ENCODE peak calls at places on chromosome 14, in five cellular contexts. One of them, this sample, is unnamed.

GRCh38 chr14:74841230-74842207 is 34.4 kb downstream of the PROX2 start:
- DNase-seq in gastrocnemius medialis: no peak
- DNase-seq in brain microvascular endothelial cell: no peak
- DNase-seq in ascending aorta: no peak
- DNase-seq in IMR-90: no peak
- DNase-seq in this sample: no peak

GRCh38 chr14:83473416-83473815 is 1939.8 kb upstream of the SEL1L start:
- DNase-seq in ascending aorta: no peak
- DNase-seq in brain microvascular endothelial cell: no peak
- DNase-seq in gastrocnemius medialis: no peak
- DNase-seq in IMR-90: peak; percentile 36
- DNase-seq in this sample: no peak

GRCh38 chr14:105092124-105092911 is 27.1 kb upstream of the GPR132 start:
- DNase-seq in brain microvascular endothelial cell: no peak
- DNase-seq in ascending aorta: no peak
- DNase-seq in gastrocnemius medialis: no peak
- DNase-seq in IMR-90: no peak
- DNase-seq in this sample: no peak

GRCh38 chr14:103539056-103539825 is 10.2 kb downstream of the TRMT61A start:
- DNase-seq in brain microvascular endothelial cell: no peak
- DNase-seq in ascending aorta: no peak
- DNase-seq in gastrocnemius medialis: no peak
- DNase-seq in IMR-90: no peak
- DNase-seq in this sample: no peak

GRCh38 chr14:52265248-52265647 is 2.2 kb upstream of the PTGDR start:
- DNase-seq in IMR-90: no peak
- DNase-seq in gastrocnemius medialis: no peak
- DNase-seq in ascending aorta: no peak
- DNase-seq in brain microvascular endothelial cell: no peak
- DNase-seq in this sample: no peak

GRCh38 chr14:61277232-61277631 is 3.9 kb downstream of the TMEM30B start:
- DNase-seq in brain microvascular endothelial cell: no peak
- DNase-seq in gastrocnemius medialis: no peak
- DNase-seq in ascending aorta: no peak
- DNase-seq in IMR-90: no peak
- DNase-seq in this sample: no peak

GRCh38 chr14:84445486-84445885 is 1084.5 kb upstream of the FLRT2 start:
- DNase-seq in ascending aorta: no peak
- DNase-seq in gastrocnemius medialis: no peak
- DNase-seq in brain microvascular endothelial cell: no peak
- DNase-seq in IMR-90: no peak
- DNase-seq in this sample: no peak

GRCh38 chr14:77641534-77642341 is 25.3 kb upstream of the SPTLC2 start:
- DNase-seq in gastrocnemius medialis: peak; percentile 38
- DNase-seq in ascending aorta: no peak
- DNase-seq in brain microvascular endothelial cell: peak; percentile 40
- DNase-seq in IMR-90: peak; percentile 47
- DNase-seq in this sample: peak; percentile 51

GRCh38 chr14:51534623-51535022 is 117.1 kb upstream of the FRMD6 start:
- DNase-seq in brain microvascular endothelial cell: no peak
- DNase-seq in ascending aorta: no peak
- DNase-seq in gastrocnemius medialis: no peak
- DNase-seq in IMR-90: peak; percentile 67
- DNase-seq in this sample: no peak

GRCh38 chr14:97796511-97796910 is 999.3 kb downstream of the VRK1 start:
- DNase-seq in IMR-90: no peak
- DNase-seq in gastrocnemius medialis: no peak
- DNase-seq in ascending aorta: no peak
- DNase-seq in brain microvascular endothelial cell: no peak
- DNase-seq in this sample: no peak

GRCh38 chr14:53226553-53226952 is 73.4 kb upstream of the DDHD1 start:
- DNase-seq in IMR-90: peak; percentile 42
- DNase-seq in brain microvascular endothelial cell: no peak
- DNase-seq in gastrocnemius medialis: peak; percentile 25
- DNase-seq in ascending aorta: no peak
- DNase-seq in this sample: no peak

GRCh38 chr14:58730793-58731464 is 93.2 kb downstream of the DACT1 start:
- DNase-seq in ascending aorta: no peak
- DNase-seq in gastrocnemius medialis: no peak
- DNase-seq in IMR-90: no peak
- DNase-seq in brain microvascular endothelial cell: no peak
- DNase-seq in this sample: no peak

GRCh38 chr14:72609205-72609916 is 284.5 kb downstream of the DPF3 start:
- DNase-seq in IMR-90: no peak
- DNase-seq in brain microvascular endothelial cell: no peak
- DNase-seq in gastrocnemius medialis: no peak
- DNase-seq in ascending aorta: no peak
- DNase-seq in this sample: no peak

GRCh38 chr14:93619176-93619793 is 169.0 kb downstream of the PRIMA1 start:
- DNase-seq in brain microvascular endothelial cell: peak; percentile 50
- DNase-seq in gastrocnemius medialis: no peak
- DNase-seq in IMR-90: peak; percentile 50
- DNase-seq in ascending aorta: no peak
- DNase-seq in this sample: no peak
- TF ChIP-seq CTCF in brain microvascular endothelial cell: peak; percentile 66
- TF ChIP-seq CTCF in gastrocnemius medialis: peak; percentile 45
- TF ChIP-seq CTCF in IMR-90: peak; percentile 58
- TF ChIP-seq CTCF in ascending aorta: no peak
- TF ChIP-seq CTCF in this sample: peak; percentile 7

GRCh38 chr14:100604126-100604501 is 16.9 kb upstream of the BEGAIN start:
- DNase-seq in ascending aorta: no peak
- DNase-seq in gastrocnemius medialis: no peak
- DNase-seq in brain microvascular endothelial cell: no peak
- DNase-seq in IMR-90: no peak
- DNase-seq in this sample: no peak

GRCh38 chr14:100602621-100603020 is 15.4 kb upstream of the BEGAIN start:
- DNase-seq in gastrocnemius medialis: no peak
- DNase-seq in IMR-90: no peak
- DNase-seq in ascending aorta: no peak
- DNase-seq in brain microvascular endothelial cell: no peak
- DNase-seq in this sample: no peak

GRCh38 chr14:100601914-100602313 is 14.7 kb upstream of the BEGAIN start:
- DNase-seq in IMR-90: no peak
- DNase-seq in gastrocnemius medialis: no peak
- DNase-seq in ascending aorta: no peak
- DNase-seq in brain microvascular endothelial cell: no peak
- DNase-seq in this sample: no peak

GRCh38 chr14:100604709-100605108 is 17.5 kb upstream of the BEGAIN start:
- DNase-seq in ascending aorta: no peak
- DNase-seq in IMR-90: no peak
- DNase-seq in brain microvascular endothelial cell: no peak
- DNase-seq in gastrocnemius medialis: no peak
- DNase-seq in this sample: no peak

GRCh38 chr14:100603341-100604125 is 16.3 kb upstream of the BEGAIN start:
- DNase-seq in IMR-90: no peak
- DNase-seq in brain microvascular endothelial cell: no peak
- DNase-seq in ascending aorta: no peak
- DNase-seq in gastrocnemius medialis: no peak
- DNase-seq in this sample: no peak
- H3K36me3 ChIP-seq in IMR-90: no peaks in the 10 kb centered on the region
- H3K36me3 ChIP-seq in brain microvascular endothelial cell: no peaks in the 10 kb centered on the region
- H3K36me3 ChIP-seq in ascending aorta: no peaks in the 10 kb centered on the region
- H3K36me3 ChIP-seq in gastrocnemius medialis: no peaks in the 10 kb centered on the region
- H3K36me3 ChIP-seq in this sample: no peaks in the 10 kb centered on the region

DNA sequence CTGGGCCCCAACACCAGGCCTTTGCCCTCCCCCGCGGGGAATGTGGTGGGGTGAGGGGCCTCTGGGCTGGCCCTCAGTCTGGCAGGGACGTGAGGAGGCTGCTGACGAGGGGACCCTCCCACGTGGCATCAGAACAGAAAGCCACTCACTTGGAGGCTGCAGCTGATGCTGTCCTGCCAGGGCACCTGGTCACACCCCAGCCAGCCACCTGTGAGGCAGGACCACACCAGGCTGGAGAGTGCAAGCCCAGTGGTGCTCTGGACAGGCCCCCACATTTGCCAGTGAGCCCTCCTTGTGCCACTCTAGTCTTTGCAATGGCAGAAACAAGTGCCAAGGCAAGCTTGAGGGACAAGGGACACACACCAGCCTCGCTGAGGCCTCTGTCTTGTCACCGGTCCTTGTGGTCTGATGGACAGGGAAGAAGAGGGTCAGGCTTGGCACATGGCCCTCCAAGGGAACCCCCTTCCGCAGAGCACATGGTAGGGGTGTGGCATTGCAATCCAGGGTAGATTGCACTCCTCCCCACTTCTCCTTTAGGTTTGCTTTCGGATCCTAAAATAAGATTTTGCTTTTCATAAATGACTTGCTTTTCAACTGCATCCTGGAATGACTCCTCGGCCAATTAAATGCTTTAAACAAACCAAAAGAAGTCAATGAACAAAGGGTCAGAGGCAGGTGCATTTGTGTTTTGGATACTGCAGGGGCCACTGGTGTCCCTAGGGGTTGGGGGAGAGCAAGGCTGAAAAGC is 53.7 kb downstream of the CCDC88C start:
- DNase-seq in gastrocnemius medialis: no peak
- DNase-seq in IMR-90: no peak
- DNase-seq in ascending aorta: no peak
- DNase-seq in brain microvascular endothelial cell: no peak
- DNase-seq in this sample: no peak
- TF ChIP-seq CTCF in gastrocnemius medialis: no peak
- TF ChIP-seq CTCF in IMR-90: no peak
- TF ChIP-seq CTCF in ascending aorta: no peak
- TF ChIP-seq CTCF in brain microvascular endothelial cell: no peak
- TF ChIP-seq CTCF in this sample: no peak

DNA sequence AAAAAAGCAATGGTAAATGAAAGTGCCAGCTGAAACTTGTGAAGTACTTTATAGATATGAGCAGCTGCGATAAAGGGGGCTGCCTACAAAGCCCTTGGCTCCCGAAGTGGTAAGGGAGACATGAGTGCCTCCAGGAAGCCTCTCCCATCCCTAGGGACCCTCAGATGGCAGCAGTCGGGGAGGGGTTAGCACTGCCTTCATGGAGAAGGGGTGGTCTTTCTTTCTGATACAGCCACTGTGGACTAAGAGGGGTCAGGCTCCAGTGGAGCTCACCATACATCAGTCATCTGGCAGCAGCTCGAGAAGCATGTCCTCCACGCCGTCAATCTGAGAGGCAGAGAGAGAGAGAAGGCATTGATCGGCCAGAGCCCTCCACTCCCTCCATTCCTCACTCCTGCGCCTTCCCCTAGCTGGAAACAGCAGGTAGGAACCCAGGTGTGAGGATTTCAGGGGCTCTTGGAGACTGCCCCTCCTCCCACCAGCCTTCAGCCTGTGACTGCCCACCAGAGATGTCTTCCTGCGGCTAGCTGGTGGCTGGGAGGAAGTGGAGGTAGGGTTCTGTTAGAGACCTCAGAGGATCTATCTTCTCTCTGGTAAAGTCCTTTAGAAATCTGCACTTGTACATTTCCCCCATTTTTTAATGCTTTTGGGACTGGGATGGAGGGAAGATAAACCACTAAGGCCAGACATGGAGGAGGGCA is 2.3 kb downstream of the TCL1A start:
- DNase-seq in ascending aorta: no peak
- DNase-seq in IMR-90: no peak
- DNase-seq in gastrocnemius medialis: no peak
- DNase-seq in brain microvascular endothelial cell: no peak
- DNase-seq in this sample: no peak
- H3K36me3 ChIP-seq in ascending aorta: no peaks in the 10 kb centered on the region
- H3K36me3 ChIP-seq in IMR-90: no peaks in the 10 kb centered on the region
- H3K36me3 ChIP-seq in gastrocnemius medialis: no peaks in the 10 kb centered on the region
- H3K36me3 ChIP-seq in brain microvascular endothelial cell: no peaks in the 10 kb centered on the region
- H3K36me3 ChIP-seq in this sample: no peaks in the 10 kb centered on the region

GRCh38 chr14:20989787-20990600 is at the start of gene METTL17:
- DNase-seq in ascending aorta: peak; percentile 65
- DNase-seq in brain microvascular endothelial cell: peak; percentile 97
- DNase-seq in IMR-90: peak; percentile 97
- DNase-seq in gastrocnemius medialis: peak; percentile 87
- DNase-seq in this sample: peak; percentile 83
- TF ChIP-seq CTCF in ascending aorta: no peak
- TF ChIP-seq CTCF in brain microvascular endothelial cell: peak; percentile 68
- TF ChIP-seq CTCF in IMR-90: peak; percentile 36
- TF ChIP-seq CTCF in gastrocnemius medialis: peak; percentile 10
- TF ChIP-seq CTCF in this sample: no peak

GRCh38 chr14:90294872-90295271 is 36.9 kb downstream of the NRDE2 start:
- DNase-seq in brain microvascular endothelial cell: no peak
- DNase-seq in gastrocnemius medialis: no peak
- DNase-seq in IMR-90: no peak
- DNase-seq in ascending aorta: no peak
- DNase-seq in this sample: no peak
- H3K36me3 ChIP-seq in brain microvascular endothelial cell: peaks cover 20% of the 10 kb centered on the region
- H3K36me3 ChIP-seq in gastrocnemius medialis: peaks cover 51% of the 10 kb centered on the region
- H3K36me3 ChIP-seq in IMR-90: peaks cover 20% of the 10 kb centered on the region
- H3K36me3 ChIP-seq in ascending aorta: peaks cover 36% of the 10 kb centered on the region
- H3K36me3 ChIP-seq in this sample: peaks cover 21% of the 10 kb centered on the region

GRCh38 chr14:23379331-23380196 is 2.7 kb downstream of the CMTM5 start:
- DNase-seq in IMR-90: peak; percentile 17
- DNase-seq in ascending aorta: no peak
- DNase-seq in gastrocnemius medialis: no peak
- DNase-seq in brain microvascular endothelial cell: no peak
- DNase-seq in this sample: no peak
- TF ChIP-seq CTCF in IMR-90: peak; percentile 93
- TF ChIP-seq CTCF in ascending aorta: peak; percentile 84
- TF ChIP-seq CTCF in gastrocnemius medialis: peak; percentile 88
- TF ChIP-seq CTCF in brain microvascular endothelial cell: peak; percentile 99
- TF ChIP-seq CTCF in this sample: peak; percentile 83

This sample was measured in thoracic aorta.